ENCODE peak calls at places on chromosome 6, in six cellular contexts. F, W, T, R, H and C are unnamed samples.

GRCh38 chr6:81614292-81614691 is 138.2 kb downstream of the TENT5A start:
- DNase-seq in F (no peak), W (no peak), T (no peak), R (no peak), H (peak; percentile 78), C (no peak)

GRCh38 chr6:158869010-158869603 is 49.9 kb upstream of the EZR start:
- DNase-seq in F (no peak), W (peak; percentile 18), T (no peak), R (no peak), H (peak; percentile 70), C (no peak)

GRCh38 chr6:133980168-133980567 is 27.1 kb downstream of the TBPL1 start:
- DNase-seq in F (no peak), W (no peak), T (no peak), R (no peak), H (no peak), C (no peak)

GRCh38 chr6:157823001-157823522 is at the start of gene SNX9:
- DNase-seq in F (no peak), W (peak; percentile 77), T (peak; percentile 92), R (peak; percentile 65), H (peak; percentile 80), C (no peak)

GRCh38 chr6:134539865-134540323 is 222.0 kb upstream of the SGK1 start:
- DNase-seq in F (no peak), W (no peak), T (no peak), R (no peak), H (peak; percentile 66), C (no peak)

GRCh38 chr6:134145786-134146185 is 93.4 kb upstream of the SLC2A12 start:
- DNase-seq in F (no peak), W (no peak), T (no peak), R (no peak), H (peak; percentile 60), C (no peak)

GRCh38 chr6:73560853-73561407 is 40.1 kb upstream of the EEF1A1 start:
- DNase-seq in F (no peak), W (no peak), T (no peak), R (no peak), H (no peak), C (no peak)

GRCh38 chr6:42251911-42252637 is 34.4 kb upstream of the MRPS10 start:
- DNase-seq in F (no peak), W (peak; percentile 61), T (peak; percentile 92), R (no peak), H (peak; percentile 58), C (peak; percentile 37)

GRCh38 chr6:44855562-44856494 is 468.3 kb downstream of the CDC5L start:
- DNase-seq in F (peak; percentile 49), W (peak; percentile 14), T (no peak), R (no peak), H (peak; percentile 87), C (peak; percentile 57)

GRCh38 chr6:127289934-127290333 is 23.3 kb downstream of the RNF146 start:
- DNase-seq in F (no peak), W (no peak), T (no peak), R (no peak), H (no peak), C (no peak)

GRCh38 chr6:113530769-113531168 is 326.4 kb upstream of the MARCKS start:
- DNase-seq in F (peak; percentile 36), W (peak; percentile 49), T (no peak), R (no peak), H (peak; percentile 84), C (no peak)

GRCh38 chr6:156562019-156562418 is 215.2 kb upstream of the ARID1B start:
- DNase-seq in F (no peak), W (no peak), T (no peak), R (no peak), H (no peak), C (no peak)

GRCh38 chr6:132948889-132949288 is 134.5 kb downstream of the RPS12 start:
- DNase-seq in F (no peak), W (no peak), T (no peak), R (no peak), H (no peak), C (no peak)

GRCh38 chr6:42896178-42896719 is 16.8 kb downstream of the RPL7L1 start:
- DNase-seq in F (no peak), W (no peak), T (no peak), R (no peak), H (no peak), C (no peak)

GRCh38 chr6:30216096-30216495 is 2.9 kb upstream of the TRIM26 start:
- DNase-seq in F (no peak), W (no peak), T (no peak), R (no peak), H (no peak), C (no peak)

GRCh38 chr6:147651249-147652063 is 143.0 kb downstream of the SAMD5 start:
- DNase-seq in F (no peak), W (peak; percentile 7), T (peak; percentile 53), R (no peak), H (peak; percentile 70), C (no peak)

GRCh38 chr6:36357872-36358234 is 21.2 kb upstream of the BNIP5 start:
- DNase-seq in F (no peak), W (no peak), T (no peak), R (no peak), H (no peak), C (no peak)

GRCh38 chr6:46926481-46926880 is 4.7 kb upstream of the ADGRF5 start:
- DNase-seq in F (no peak), W (no peak), T (no peak), R (no peak), H (peak; percentile 82), C (no peak)

GRCh38 chr6:37882724-37883413 is 63.3 kb downstream of the ZFAND3 start:
- DNase-seq in F (peak; percentile 50), W (peak; percentile 84), T (no peak), R (no peak), H (peak; percentile 83), C (peak; percentile 69)

GRCh38 chr6:133977983-133978895 is 25.2 kb downstream of the TBPL1 start:
- DNase-seq in F (peak; percentile 33), W (peak; percentile 38), T (no peak), R (no peak), H (peak; percentile 76), C (peak; percentile 39)

GRCh38 chr6:90368601-90369000 is 72.0 kb upstream of the BACH2 start:
- DNase-seq in F (no peak), W (peak; percentile 17), T (no peak), R (no peak), H (peak; percentile 89), C (no peak)

GRCh38 chr6:25404094-25404493 is 124.9 kb downstream of the CARMIL1 start:
- DNase-seq in F (no peak), W (no peak), T (no peak), R (no peak), H (no peak), C (no peak)

GRCh38 chr6:41958022-41958856 is 16.6 kb upstream of the CCND3 start:
- DNase-seq in F (no peak), W (no peak), T (no peak), R (no peak), H (no peak), C (no peak)

GRCh38 chr6:14728396-14729024 is 517.4 kb upstream of the JARID2 start:
- DNase-seq in F (no peak), W (peak; percentile 71), T (peak; percentile 61), R (no peak), H (peak; percentile 67), C (no peak)

GRCh38 chr6:51570168-51570921 is 517.1 kb downstream of the PKHD1 start:
- DNase-seq in F (no peak), W (no peak), T (no peak), R (no peak), H (no peak), C (no peak)

GRCh38 chr6:10369896-10370295 is 45.0 kb downstream of the TFAP2A start:
- DNase-seq in F (no peak), W (no peak), T (no peak), R (no peak), H (peak; percentile 16), C (peak; percentile 25)

GRCh38 chr6:135030532-135031178 is 24.0 kb downstream of the HBS1L start:
- DNase-seq in F (no peak), W (no peak), T (no peak), R (no peak), H (peak; percentile 49), C (no peak)

GRCh38 chr6:145497006-145497405 is 238.3 kb downstream of the EPM2A start:
- DNase-seq in F (no peak), W (no peak), T (no peak), R (no peak), H (peak; percentile 89), C (no peak)

GRCh38 chr6:124683507-124683906 is 278.7 kb upstream of the RNF217 start:
- DNase-seq in F (no peak), W (no peak), T (no peak), R (no peak), H (no peak), C (no peak)

GRCh38 chr6:81668615-81669047 is 83.8 kb downstream of the TENT5A start:
- DNase-seq in F (no peak), W (no peak), T (peak; percentile 37), R (no peak), H (no peak), C (no peak)